ENCODE peak calls at places on chromosomes 1 and 21, in four cellular contexts. X is endothelial cell of umbilical vein, H is K562, Z is SK-N-SH. I is an unnamed sample.

GRCh38 chr1:21337931-21338567 is 47.8 kb upstream of the ECE1 start:
- DNase-seq in H (no peak), Z (no peak), X (peak), I (no peak)

GRCh38 chr1:983736-984475 is 2.0 kb upstream of the PERM1 start:
- DNase-seq in H (peak), X (no peak), Z (peak), I (no peak)

GRCh38 chr21:41069305-41069642 is 98.7 kb upstream of the BACE2 start:
- DNase-seq in X (no peak), Z (no peak), H (no peak), I (no peak)

GRCh38 chr1:153441238-153441755 is 19.2 kb downstream of the S100A7 start:
- DNase-seq in H (no peak), X (no peak), Z (no peak), I (no peak)

GRCh38 chr1:101105877-101106276 is 80.3 kb upstream of the DPH5 start:
- DNase-seq in H (no peak), X (no peak), Z (no peak), I (no peak)

GRCh38 chr21:45739218-45740087 is 95.9 kb downstream of the PCBP3 start:
- DNase-seq in H (no peak), X (no peak), Z (no peak), I (no peak)

GRCh38 chr21:14864211-14865021 is 200.4 kb downstream of the NRIP1 start:
- DNase-seq in X (peak), H (peak), Z (peak), I (no peak)

GRCh38 chr21:42386034-42386591 is 9.7 kb downstream of the TMPRSS3 start:
- DNase-seq in X (no peak), H (no peak), Z (no peak), I (no peak)

GRCh38 chr1:193111641-193112090 is 6.5 kb upstream of the GLRX2 start:
- DNase-seq in X (no peak), H (no peak), Z (no peak), I (no peak)

GRCh38 chr1:31663622-31664452 is 19.2 kb upstream of the PEF1 start:
- DNase-seq in Z (peak), H (peak), X (peak), I (no peak)

GRCh38 chr1:15153184-15153841 is at the start of gene TMEM51:
- DNase-seq in Z (peak), H (peak), X (peak), I (no peak)
- H3K4me3 ChIP-seq in Z (peak), H (peak), X (peak), I (peak)

GRCh38 chr1:93845554-93846150 is 33.4 kb downstream of the DNTTIP2 start:
- DNase-seq in H (peak), Z (no peak), X (peak), I (peak)
- H3K9ac ChIP-seq in H (peak), Z (peak), X (peak), I (peak)

DNA sequence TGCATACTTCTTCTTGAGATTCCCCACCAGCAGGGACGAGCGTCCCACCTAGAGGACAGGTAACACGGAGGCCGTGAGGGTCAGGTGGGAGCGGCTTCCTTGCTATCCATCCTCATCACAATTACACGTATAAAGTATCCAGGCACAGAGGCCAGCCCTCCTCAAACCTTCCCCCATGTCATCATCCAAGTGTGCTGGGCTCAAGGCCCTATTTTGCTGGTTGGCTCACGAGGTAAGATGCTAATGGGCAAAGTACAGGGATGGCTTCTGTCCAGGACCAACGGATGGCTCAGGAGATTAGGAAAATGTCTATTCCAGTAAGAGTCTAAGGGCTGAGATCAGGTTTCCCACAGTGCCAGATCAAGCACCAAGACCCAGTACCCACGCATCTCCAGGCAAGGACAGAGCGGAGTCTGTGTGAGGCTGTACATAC is 11.5 kb upstream of the A3GALT2 start:
- DNase-seq in X (no peak), Z (no peak), H (no peak), I (no peak)
- TF ChIP-seq POLR2AphosphoS5 in X (no peak), Z (no peak), H (no peak), I (no peak)

DNA sequence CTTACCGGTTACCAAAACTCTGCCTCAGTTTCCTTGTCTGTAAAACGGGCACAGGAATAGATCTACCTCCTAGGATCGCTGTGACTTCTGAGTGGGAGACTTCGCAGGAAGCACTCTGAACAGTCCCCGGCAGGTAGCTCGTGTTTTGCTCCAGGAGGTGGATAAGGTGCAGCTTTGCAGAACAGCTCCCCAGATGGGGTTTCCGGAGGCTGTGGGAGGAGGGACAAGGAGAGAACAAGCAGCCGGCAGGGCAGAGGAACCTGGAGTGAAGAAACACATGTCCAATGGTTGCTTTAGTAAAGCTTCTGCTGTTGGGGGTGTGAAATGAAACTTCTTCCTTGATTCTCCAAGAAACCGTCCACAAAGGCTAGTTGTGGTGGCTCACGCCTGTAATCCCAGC is 95.5 kb upstream of the TARDBP start:
- DNase-seq in H (no peak), X (no peak), Z (no peak), I (no peak)
- H3K4me3 ChIP-seq in H (no peak), X (no peak), Z (no peak), I (no peak)